ENCODE peak calls at places on chromosomes 4 and X, in nine cellular contexts. G is COR-L47; Z is stimulated activated CD4-positive, alpha-beta T cell treated with anti-CD3 and anti-CD28 coated beads, TNF-alpha, amount 100 ng/mL, for 24 hours; S is retina; O is activated naive CD8-positive, alpha-beta T cell treated with anti-CD3 and anti-CD28 coated beads for 36 hours; M is omental fat pad; R is lower leg skin; D is A172; X is ecto neural progenitor cell. E is an unnamed sample.

GRCh38 chrX:99603076-99603814 is 806.8 kb downstream of the PCDH19 start:
- DNase-seq in R (no peak), S (no peak), X (no peak), M (no peak), G (no peak), Z (no peak), O (no peak), D (no peak), E (no peak)

GRCh38 chr4:53365121-53365485 is 758 bp downstream of the SCFD2 start:
- DNase-seq in Z (no peak), M (no peak), R (no peak), S (no peak), G (no peak), D (peak), X (no peak), O (peak), E (no peak)

GRCh38 chr4:153222162-153222789 is 18.0 kb downstream of the TRIM2 start:
- DNase-seq in D (peak), R (peak), S (no peak), X (peak), Z (no peak), G (peak), M (peak), O (peak), E (peak)

GRCh38 chrX:31423575-31424284 is 351.9 kb upstream of the FTHL17 start:
- DNase-seq in S (peak), O (no peak), G (peak), R (no peak), D (peak), M (no peak), Z (no peak), X (no peak), E (no peak)

GRCh38 chrX:150781711-150782110 is 88.5 kb downstream of the MTMR1 start:
- DNase-seq in M (no peak), G (no peak), O (no peak), R (no peak), X (no peak), D (no peak), S (no peak), Z (no peak), E (no peak)

GRCh38 chr4:147638942-147639341 is 21.7 kb downstream of the TMEM184C start:
- DNase-seq in R (no peak), O (no peak), X (no peak), M (no peak), S (no peak), D (peak), G (no peak), Z (no peak), E (no peak)

GRCh38 chrX:120087289-120088017 is 10.0 kb upstream of the RHOXF2B start:
- DNase-seq in D (no peak), O (no peak), M (no peak), G (no peak), Z (no peak), S (no peak), R (no peak), X (no peak), E (no peak)

GRCh38 chr4:13355036-13355910 is 128.9 kb downstream of the RAB28 start:
- DNase-seq in X (no peak), Z (no peak), S (no peak), O (no peak), M (no peak), R (no peak), D (no peak), G (no peak), E (no peak)

GRCh38 chrX:7286461-7286860 is 138.5 kb upstream of the PUDP start:
- DNase-seq in M (no peak), S (no peak), O (no peak), D (no peak), G (no peak), Z (no peak), R (no peak), X (no peak), E (no peak)

GRCh38 chrX:109714340-109714958 is 18.6 kb downstream of the ACSL4 start:
- DNase-seq in M (no peak), Z (no peak), X (no peak), O (no peak), D (peak), G (no peak), S (no peak), R (no peak), E (no peak)

GRCh38 chr4:184420881-184421416 is 53.4 kb downstream of the IRF2 start:
- DNase-seq in O (peak), Z (no peak), G (no peak), R (no peak), X (no peak), M (no peak), D (no peak), S (no peak), E (no peak)

GRCh38 chrX:153631931-153632611 is 14.9 kb upstream of the DUSP9 start:
- DNase-seq in R (no peak), O (no peak), D (no peak), Z (no peak), S (no peak), G (no peak), M (no peak), X (no peak), E (no peak)

GRCh38 chr4:121697626-121698025 is 846 bp upstream of the ANXA5 start:
- DNase-seq in R (no peak), O (no peak), X (no peak), S (no peak), Z (no peak), M (no peak), D (no peak), G (no peak), E (no peak)

GRCh38 chrX:123731258-123731986 is 1.4 kb downstream of the THOC2 start:
- DNase-seq in O (peak), S (peak), R (no peak), G (no peak), D (no peak), M (no peak), Z (no peak), X (no peak), E (no peak)

E was measured in activated gamma-delta T cell treated with Interleukin-2 at 50 U/mL for 16 hours.